ENCODE peak calls at places on chromosomes 13 and 19, in six cellular contexts. Y is esophagus squamous epithelium, J is ovary, U is testis, R is spleen, V is uterus. T is an unnamed sample.

GRCh38 chr19:29581398-29581797 is 24.7 kb upstream of the POP4 start:
- DNase-seq in Y (no peak), J (no peak), U (no peak), R (no peak), V (no peak), T (no peak)

GRCh38 chr19:32403291-32403995 is 2.1 kb upstream of the DPY19L3 start:
- DNase-seq in Y (no peak), J (no peak), U (no peak), R (no peak), V (no peak), T (no peak)

GRCh38 chr13:106786006-106786579 is 218.2 kb upstream of the ARGLU1 start:
- DNase-seq in Y (no peak), J (no peak), U (no peak), R (no peak), V (no peak), T (no peak)

GRCh38 chr13:94595006-94595942 is 678 bp downstream of the TGDS start:
- DNase-seq in Y (no peak), J (peak; percentile 9), U (peak; percentile 46), R (peak; percentile 81), V (no peak), T (peak; percentile 23)

GRCh38 chr19:7781157-7781556 is 18.1 kb downstream of the CLEC4M start:
- DNase-seq in Y (no peak), J (no peak), U (no peak), R (peak; percentile 9), V (no peak), T (no peak)

GRCh38 chr19:12800873-12801465 is 631 bp downstream of the PRDX2 start:
- DNase-seq in Y (no peak), J (no peak), U (peak; percentile 25), R (peak; percentile 84), V (no peak), T (peak; percentile 58)

GRCh38 chr19:55348317-55349034 is 6.0 kb downstream of the COX6B2 start:
- DNase-seq in Y (no peak), J (no peak), U (no peak), R (no peak), V (no peak), T (no peak)

GRCh38 chr13:24221007-24221406 is 60.5 kb downstream of the SPATA13 start:
- DNase-seq in Y (no peak), J (no peak), U (no peak), R (no peak), V (no peak), T (peak; percentile 86)

GRCh38 chr13:111363591-111363990 is 43.1 kb downstream of the TEX29 start:
- DNase-seq in Y (no peak), J (no peak), U (no peak), R (peak; percentile 54), V (no peak), T (no peak)

GRCh38 chr13:38687246-38688229 is 661 bp downstream of the FREM2 start:
- DNase-seq in Y (no peak), J (peak; percentile 20), U (no peak), R (no peak), V (no peak), T (peak; percentile 28)

GRCh38 chr13:50352720-50353491 is 337.7 kb downstream of the KCNRG start:
- DNase-seq in Y (no peak), J (no peak), U (no peak), R (no peak), V (no peak), T (no peak)

GRCh38 chr13:54637377-54637776 is 1608.8 kb downstream of the OLFM4 start:
- DNase-seq in Y (no peak), J (no peak), U (no peak), R (no peak), V (no peak), T (no peak)

GRCh38 chr13:41802684-41803554 is 158.0 kb downstream of the VWA8 start:
- DNase-seq in Y (no peak), J (no peak), U (no peak), R (no peak), V (no peak), T (no peak)

GRCh38 chr13:93621966-93622365 is 395.4 kb downstream of the GPC6 start:
- DNase-seq in Y (no peak), J (no peak), U (no peak), R (no peak), V (no peak), T (no peak)

GRCh38 chr13:111461445-111462149 is 141.2 kb downstream of the TEX29 start:
- DNase-seq in Y (no peak), J (no peak), U (peak; percentile 6), R (no peak), V (no peak), T (no peak)

GRCh38 chr13:110380359-110381028 is 73.4 kb downstream of the COL4A2 start:
- DNase-seq in Y (no peak), J (no peak), U (no peak), R (no peak), V (no peak), T (no peak)

GRCh38 chr19:35264281-35265125 is 4.3 kb upstream of the USF2 start:
- DNase-seq in Y (no peak), J (no peak), U (peak; percentile 10), R (peak; percentile 53), V (peak; percentile 11), T (peak; percentile 11)

GRCh38 chr19:32649751-32650150 is 25.2 kb downstream of the ANKRD27 start:
- DNase-seq in Y (no peak), J (no peak), U (no peak), R (no peak), V (no peak), T (no peak)

GRCh38 chr19:56840452-56841193 is at the start of the genes PEG3 and ZIM2:
- DNase-seq in Y (no peak), J (peak; percentile 94), U (peak; percentile 96), R (no peak), V (peak; percentile 87), T (peak; percentile 55)

GRCh38 chr19:2774083-2774679 is 8.9 kb downstream of the SGTA start:
- DNase-seq in Y (no peak), J (no peak), U (no peak), R (no peak), V (no peak), T (no peak)

GRCh38 chr19:5262721-5263120 is 77.9 kb downstream of the PTPRS start:
- DNase-seq in Y (no peak), J (no peak), U (no peak), R (no peak), V (no peak), T (no peak)

GRCh38 chr19:46913852-46914430 is 53.1 kb downstream of the ARHGAP35 start:
- DNase-seq in Y (no peak), J (no peak), U (no peak), R (no peak), V (no peak), T (no peak)

GRCh38 chr13:79723462-79724116 is 242.6 kb downstream of the NDFIP2 start:
- DNase-seq in Y (no peak), J (no peak), U (no peak), R (no peak), V (no peak), T (no peak)

GRCh38 chr13:23678768-23679167 is 108.6 kb downstream of the TNFRSF19 start:
- DNase-seq in Y (no peak), J (no peak), U (no peak), R (no peak), V (no peak), T (no peak)

GRCh38 chr13:47250141-47250540 is 353.3 kb upstream of the HTR2A start:
- DNase-seq in Y (no peak), J (no peak), U (no peak), R (no peak), V (peak; percentile 32), T (no peak)

GRCh38 chr13:84031120-84031519 is 148.8 kb upstream of the SLITRK1 start:
- DNase-seq in Y (no peak), J (no peak), U (no peak), R (no peak), V (no peak), T (no peak)
- TF ChIP-seq POLR2A in Y (no peak), J (no peak), U (no peak), R (no peak), V (no peak), T (no peak)

GRCh38 chr19:40672038-40672437 is 18.4 kb downstream of the NUMBL start:
- DNase-seq in Y (no peak), J (no peak), U (no peak), R (peak; percentile 15), V (no peak), T (no peak)

GRCh38 chr19:40667602-40668001 is 22.8 kb downstream of the NUMBL start:
- DNase-seq in Y (no peak), J (no peak), U (no peak), R (peak; percentile 57), V (no peak), T (no peak)

GRCh38 chr19:40671404-40671803 is 19.0 kb downstream of the NUMBL start:
- DNase-seq in Y (no peak), J (no peak), U (no peak), R (peak; percentile 22), V (no peak), T (no peak)

GRCh38 chr19:40666803-40667438 is 23.5 kb downstream of the NUMBL start:
- DNase-seq in Y (no peak), J (no peak), U (no peak), R (peak; percentile 56), V (no peak), T (no peak)

GRCh38 chr19:40668991-40669614 is 21.3 kb downstream of the NUMBL start:
- DNase-seq in Y (no peak), J (no peak), U (no peak), R (no peak), V (no peak), T (no peak)
- H3K36me3 ChIP-seq in Y (peaks cover 32% of the 10 kb centered on the region), J (no peaks in the 10 kb centered on the region), U (no peaks in the 10 kb centered on the region), R (no peaks in the 10 kb centered on the region), V (no peaks in the 10 kb centered on the region), T (peaks cover 7% of the 10 kb centered on the region)

DNA sequence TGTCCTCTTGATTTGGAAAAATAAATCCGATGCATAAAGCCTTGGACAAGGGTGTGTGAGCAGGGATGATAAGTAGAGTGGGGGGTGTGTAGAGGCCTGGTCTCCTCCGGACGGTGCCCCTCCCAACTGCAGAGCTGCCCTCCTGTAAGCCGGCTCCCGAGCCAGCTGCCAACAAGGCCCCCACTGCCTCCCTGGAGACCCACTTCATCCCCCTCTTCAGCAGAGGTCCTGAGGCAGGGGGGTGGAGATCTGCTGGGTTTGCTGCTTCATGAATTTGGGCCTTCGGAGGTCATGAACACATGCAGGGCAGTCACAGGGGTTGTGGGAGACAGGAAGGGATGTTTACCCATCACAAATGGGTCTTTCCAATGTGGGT is 84.1 kb downstream of the SLC7A1 start:
- DNase-seq in Y (no peak), J (no peak), U (no peak), R (peak; percentile 58), V (no peak), T (no peak)
- H3K4me1 ChIP-seq in Y (no peaks in the 10 kb centered on the region), J (peaks cover 6% of the 10 kb centered on the region), U (peaks cover 4% of the 10 kb centered on the region), R (no peaks in the 10 kb centered on the region), V (peaks cover 3% of the 10 kb centered on the region), T (no peaks in the 10 kb centered on the region)

DNA sequence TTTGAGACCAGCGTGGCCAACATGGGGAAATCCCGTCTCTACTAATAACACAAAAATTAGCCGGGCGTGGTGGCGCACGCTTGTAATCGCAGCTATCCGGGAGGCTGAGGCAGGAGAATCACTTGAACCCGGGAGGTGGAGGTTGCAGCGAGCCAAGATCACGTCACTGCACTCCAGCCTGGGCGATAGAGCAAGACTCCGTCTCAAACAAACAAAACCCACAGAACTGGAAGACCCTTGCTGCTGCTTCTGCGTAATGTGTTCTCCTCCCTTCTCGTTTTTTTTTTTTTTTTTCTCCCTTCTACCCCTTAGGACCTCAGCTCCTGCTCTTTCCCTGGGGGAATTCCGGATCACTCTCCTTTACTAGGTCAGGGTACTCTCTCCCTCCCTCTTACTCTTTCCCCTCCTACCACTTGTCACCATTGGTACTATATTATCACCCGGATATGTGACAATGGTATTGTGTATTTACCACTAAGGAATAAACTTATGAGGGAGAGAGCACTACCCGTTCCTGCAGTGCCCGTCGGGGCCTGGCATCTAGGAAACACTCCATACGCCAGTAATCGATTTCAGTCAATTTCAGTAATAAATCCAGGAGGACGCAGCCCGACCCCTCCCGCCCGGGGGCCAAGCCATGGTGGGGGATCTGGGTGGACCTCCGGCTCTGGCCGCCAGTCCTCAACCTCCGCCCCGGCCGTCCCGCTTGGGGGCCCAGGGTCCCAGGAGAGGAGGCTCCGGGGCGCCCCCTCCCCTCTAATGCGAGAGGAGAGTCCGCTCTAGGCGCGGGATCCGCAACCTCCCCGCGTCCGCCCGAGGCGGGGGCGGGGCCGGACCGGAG is 423 bp upstream of the GARRE1 start:
- DNase-seq in Y (peak; percentile 32), J (peak; percentile 87), U (no peak), R (peak; percentile 98), V (peak; percentile 83), T (no peak)
- TF ChIP-seq POLR2A in Y (peak; percentile 63), J (peak; percentile 81), U (peak; percentile 55), R (peak; percentile 63), V (peak; percentile 83), T (peak; percentile 83)

T was measured in body of pancreas.